ENCODE peak calls at places on chromosome 5, in four cellular contexts. One of them, this sample, is unnamed.

GRCh38 chr5:132608107-132608506 is 49.9 kb upstream of the IL13 start:
- DNase-seq in GM12878: no peak
- DNase-seq in SK-N-SH: peak
- DNase-seq in HepG2: no peak
- DNase-seq in this sample: no peak

GRCh38 chr5:68314465-68314864 is 98.9 kb downstream of the PIK3R1 start:
- DNase-seq in GM12878: no peak
- DNase-seq in SK-N-SH: no peak
- DNase-seq in HepG2: no peak
- DNase-seq in this sample: no peak

GRCh38 chr5:170945275-170945674 is 83.5 kb downstream of the RANBP17 start:
- DNase-seq in GM12878: no peak
- DNase-seq in SK-N-SH: no peak
- DNase-seq in HepG2: no peak
- DNase-seq in this sample: no peak

GRCh38 chr5:42740920-42741319 is 15.7 kb upstream of the CCDC152 start:
- DNase-seq in GM12878: no peak
- DNase-seq in SK-N-SH: no peak
- DNase-seq in HepG2: no peak
- DNase-seq in this sample: no peak

GRCh38 chr5:108686676-108687075 is 61.0 kb upstream of the FER start:
- DNase-seq in GM12878: no peak
- DNase-seq in SK-N-SH: no peak
- DNase-seq in HepG2: no peak
- DNase-seq in this sample: no peak

GRCh38 chr5:62206150-62206829 is 99.7 kb upstream of the KIF2A start:
- DNase-seq in GM12878: no peak
- DNase-seq in SK-N-SH: peak
- DNase-seq in HepG2: peak
- DNase-seq in this sample: peak

GRCh38 chr5:35777358-35778087 is 79.2 kb upstream of the IL7R start:
- DNase-seq in GM12878: no peak
- DNase-seq in SK-N-SH: peak
- DNase-seq in HepG2: peak
- DNase-seq in this sample: peak

GRCh38 chr5:3310551-3311340 is 284.9 kb upstream of the IRX1 start:
- DNase-seq in GM12878: no peak
- DNase-seq in SK-N-SH: no peak
- DNase-seq in HepG2: peak
- DNase-seq in this sample: no peak

GRCh38 chr5:86866036-86866435 is 248.3 kb downstream of the COX7C start:
- DNase-seq in GM12878: no peak
- DNase-seq in SK-N-SH: no peak
- DNase-seq in HepG2: no peak
- DNase-seq in this sample: no peak

GRCh38 chr5:79318935-79319614 is 83.1 kb downstream of the JMY start:
- DNase-seq in GM12878: no peak
- DNase-seq in SK-N-SH: no peak
- DNase-seq in HepG2: no peak
- DNase-seq in this sample: peak

GRCh38 chr5:10788358-10788757 is 27.3 kb upstream of the DAP start:
- DNase-seq in GM12878: no peak
- DNase-seq in SK-N-SH: no peak
- DNase-seq in HepG2: no peak
- DNase-seq in this sample: no peak

GRCh38 chr5:109102291-109102690 is 307.5 kb downstream of the PJA2 start:
- DNase-seq in GM12878: no peak
- DNase-seq in SK-N-SH: no peak
- DNase-seq in HepG2: no peak
- DNase-seq in this sample: no peak

GRCh38 chr5:113336975-113337374 is 97.8 kb downstream of the TSSK1B start:
- DNase-seq in GM12878: no peak
- DNase-seq in SK-N-SH: peak
- DNase-seq in HepG2: peak
- DNase-seq in this sample: peak

GRCh38 chr5:76926329-76927105 is 26.3 kb upstream of the CRHBP start:
- DNase-seq in GM12878: no peak
- DNase-seq in SK-N-SH: no peak
- DNase-seq in HepG2: no peak
- DNase-seq in this sample: no peak

GRCh38 chr5:124064956-124065355 is 553.0 kb downstream of the CSNK1G3 start:
- DNase-seq in GM12878: no peak
- DNase-seq in SK-N-SH: no peak
- DNase-seq in HepG2: no peak
- DNase-seq in this sample: no peak

GRCh38 chr5:107217721-107218130 is 453.0 kb downstream of the EFNA5 start:
- DNase-seq in GM12878: no peak
- DNase-seq in SK-N-SH: no peak
- DNase-seq in HepG2: no peak
- DNase-seq in this sample: no peak

GRCh38 chr5:107216587-107216986 is 454.1 kb downstream of the EFNA5 start:
- DNase-seq in GM12878: no peak
- DNase-seq in SK-N-SH: no peak
- DNase-seq in HepG2: no peak
- DNase-seq in this sample: no peak

GRCh38 chr5:107208867-107209266 is 461.9 kb downstream of the EFNA5 start:
- DNase-seq in GM12878: no peak
- DNase-seq in SK-N-SH: no peak
- DNase-seq in HepG2: no peak
- DNase-seq in this sample: no peak

GRCh38 chr5:107215581-107215980 is 455.2 kb downstream of the EFNA5 start:
- DNase-seq in GM12878: no peak
- DNase-seq in SK-N-SH: no peak
- DNase-seq in HepG2: no peak
- DNase-seq in this sample: no peak

DNA sequence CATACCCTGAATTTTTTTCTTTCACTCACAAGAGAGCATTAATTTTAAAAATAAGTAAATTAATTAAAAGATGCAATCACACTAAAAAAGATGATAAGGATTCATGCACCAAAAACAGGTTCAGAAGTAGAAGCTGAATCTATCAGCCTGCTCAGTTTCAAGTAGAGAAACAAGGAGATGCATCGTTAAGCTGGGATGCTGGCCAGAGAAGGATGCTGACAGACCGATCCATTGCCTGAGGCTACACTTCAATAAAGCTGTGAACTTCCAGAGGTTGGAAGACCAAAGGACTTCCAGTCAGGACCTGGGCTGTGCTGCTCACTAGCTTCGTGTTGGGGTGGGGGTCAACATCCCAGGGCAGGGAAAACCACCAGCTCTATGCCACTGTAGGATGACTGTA is 457.7 kb downstream of the EFNA5 start:
- DNase-seq in GM12878: no peak
- DNase-seq in SK-N-SH: peak
- DNase-seq in HepG2: no peak
- DNase-seq in this sample: no peak
- TF ChIP-seq PBX3 in GM12878: no peak
- TF ChIP-seq PBX3 in SK-N-SH: no peak
- TF ChIP-seq PBX3 in HepG2: no peak
- TF ChIP-seq PBX3 in this sample: no peak

GRCh38 chr5:32909207-32909606 is 198.1 kb downstream of the NPR3 start:
- DNase-seq in GM12878: no peak
- DNase-seq in SK-N-SH: no peak
- DNase-seq in HepG2: no peak
- DNase-seq in this sample: no peak
- TF ChIP-seq PBX3 in GM12878: no peak
- TF ChIP-seq PBX3 in SK-N-SH: peak
- TF ChIP-seq PBX3 in HepG2: no peak
- TF ChIP-seq PBX3 in this sample: no peak

DNA sequence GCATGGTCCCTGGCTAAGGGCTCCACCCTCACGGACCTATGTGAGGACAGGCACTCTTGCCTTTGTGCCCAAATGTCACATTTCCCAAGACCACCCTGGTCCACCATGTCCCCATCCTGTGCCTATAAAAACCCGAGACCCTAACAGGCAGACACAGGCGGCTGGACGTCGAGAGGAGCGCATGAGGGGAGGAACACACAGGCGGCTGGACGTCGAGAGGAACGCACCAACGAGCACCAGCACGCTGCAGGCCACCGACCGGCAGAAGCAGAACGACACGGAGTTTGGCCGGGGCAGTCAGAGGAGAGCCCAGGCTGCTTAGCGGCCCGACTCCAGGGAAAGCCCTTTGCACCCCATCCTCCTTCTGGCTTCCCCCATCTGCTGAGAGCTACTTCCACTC is 119.9 kb downstream of the ADAMTS2 start:
- DNase-seq in GM12878: no peak
- DNase-seq in SK-N-SH: no peak
- DNase-seq in HepG2: no peak
- DNase-seq in this sample: no peak
- TF ChIP-seq PBX3 in GM12878: no peak
- TF ChIP-seq PBX3 in SK-N-SH: no peak
- TF ChIP-seq PBX3 in HepG2: no peak
- TF ChIP-seq PBX3 in this sample: no peak

DNA sequence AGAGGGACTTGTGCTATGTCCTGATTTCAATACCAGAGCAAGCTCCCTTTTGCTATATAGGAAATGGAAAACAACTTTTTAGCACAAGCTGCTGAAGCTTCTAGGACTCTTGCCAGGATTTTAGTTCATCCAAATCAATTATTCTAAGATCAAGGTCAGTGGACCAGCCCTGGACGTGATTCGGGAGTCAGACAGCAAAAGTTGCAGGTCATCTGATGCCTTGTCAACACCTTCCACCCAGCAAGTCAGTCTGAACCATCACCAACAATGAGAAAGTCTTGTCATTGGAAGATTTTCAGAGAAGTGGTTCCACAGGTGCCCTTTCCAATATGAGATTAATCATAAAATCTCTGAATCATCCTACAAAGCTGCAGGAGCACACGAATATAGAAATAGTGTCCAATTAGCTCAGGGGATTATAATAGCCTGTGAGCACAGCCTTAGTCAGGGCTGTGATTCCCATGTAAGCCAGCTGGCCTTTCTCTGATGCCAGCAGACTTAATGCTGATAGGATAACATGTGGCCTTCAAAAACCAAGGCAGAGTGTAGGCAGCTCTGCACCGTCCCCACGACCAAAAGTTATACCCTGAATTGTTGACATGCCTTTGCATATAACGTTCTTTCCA is 445.0 kb upstream of the TRPC7 start:
- DNase-seq in GM12878: no peak
- DNase-seq in SK-N-SH: no peak
- DNase-seq in HepG2: no peak
- DNase-seq in this sample: no peak
- TF ChIP-seq PBX3 in GM12878: no peak
- TF ChIP-seq PBX3 in SK-N-SH: peak
- TF ChIP-seq PBX3 in HepG2: no peak
- TF ChIP-seq PBX3 in this sample: no peak

GRCh38 chr5:1009359-1010180 is 968 bp downstream of the NKD2 start:
- DNase-seq in GM12878: no peak
- DNase-seq in SK-N-SH: no peak
- DNase-seq in HepG2: no peak
- DNase-seq in this sample: no peak

GRCh38 chr5:1008451-1009358 is at the start of gene NKD2:
- DNase-seq in GM12878: no peak
- DNase-seq in SK-N-SH: peak
- DNase-seq in HepG2: no peak
- DNase-seq in this sample: peak

GRCh38 chr5:1007221-1007680 is 1.4 kb upstream of the NKD2 start:
- DNase-seq in GM12878: no peak
- DNase-seq in SK-N-SH: no peak
- DNase-seq in HepG2: no peak
- DNase-seq in this sample: no peak

GRCh38 chr5:1006656-1007071 is 1.9 kb upstream of the NKD2 start:
- DNase-seq in GM12878: no peak
- DNase-seq in SK-N-SH: no peak
- DNase-seq in HepG2: no peak
- DNase-seq in this sample: no peak

GRCh38 chr5:1007681-1008450 is 736 bp upstream of the NKD2 start:
- DNase-seq in GM12878: no peak
- DNase-seq in SK-N-SH: no peak
- DNase-seq in HepG2: no peak
- DNase-seq in this sample: no peak
- TF ChIP-seq PBX3 in GM12878: no peak
- TF ChIP-seq PBX3 in SK-N-SH: no peak
- TF ChIP-seq PBX3 in HepG2: no peak
- TF ChIP-seq PBX3 in this sample: no peak

DNA sequence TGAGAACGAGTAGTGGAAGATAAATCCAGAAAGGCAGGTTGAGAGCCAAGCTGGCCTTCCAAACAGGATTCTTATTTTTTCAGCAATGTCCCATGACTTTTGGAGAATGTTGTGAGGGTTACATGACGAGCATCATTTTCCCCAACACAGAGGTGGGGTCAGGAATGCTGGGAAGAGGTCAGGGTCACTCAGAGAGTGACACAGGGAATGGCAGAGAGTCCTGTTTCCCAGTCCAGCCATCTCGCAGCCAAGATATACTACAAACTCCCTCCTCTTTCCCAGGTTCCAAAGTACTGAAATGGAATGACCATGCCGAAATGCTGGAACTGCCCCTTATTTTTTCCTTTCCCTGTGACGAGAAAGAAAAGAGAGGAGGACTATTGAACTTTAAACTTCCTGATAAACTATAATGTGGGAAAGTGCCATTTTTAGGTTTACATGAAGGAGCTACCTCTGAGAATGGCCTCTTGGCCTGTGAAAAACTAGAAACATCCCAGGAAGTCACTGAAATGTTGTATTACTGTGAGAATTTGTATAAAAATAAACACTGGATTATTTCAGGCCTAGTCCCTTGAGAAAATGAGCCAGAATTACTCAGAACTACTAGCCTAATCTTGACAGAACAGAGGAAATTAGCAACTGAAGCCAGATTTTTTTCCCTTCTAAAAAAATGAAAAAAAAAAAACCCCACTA is 420.4 kb downstream of the CETN3 start:
- DNase-seq in GM12878: no peak
- DNase-seq in SK-N-SH: no peak
- DNase-seq in HepG2: no peak
- DNase-seq in this sample: no peak
- TF ChIP-seq PBX3 in GM12878: no peak
- TF ChIP-seq PBX3 in SK-N-SH: no peak
- TF ChIP-seq PBX3 in HepG2: no peak
- TF ChIP-seq PBX3 in this sample: no peak

GRCh38 chr5:120449501-120449900 is 14.6 kb upstream of the PRR16 start:
- DNase-seq in GM12878: no peak
- DNase-seq in SK-N-SH: no peak
- DNase-seq in HepG2: no peak
- DNase-seq in this sample: no peak
- TF ChIP-seq PBX3 in GM12878: no peak
- TF ChIP-seq PBX3 in SK-N-SH: peak
- TF ChIP-seq PBX3 in HepG2: no peak
- TF ChIP-seq PBX3 in this sample: no peak

DNA sequence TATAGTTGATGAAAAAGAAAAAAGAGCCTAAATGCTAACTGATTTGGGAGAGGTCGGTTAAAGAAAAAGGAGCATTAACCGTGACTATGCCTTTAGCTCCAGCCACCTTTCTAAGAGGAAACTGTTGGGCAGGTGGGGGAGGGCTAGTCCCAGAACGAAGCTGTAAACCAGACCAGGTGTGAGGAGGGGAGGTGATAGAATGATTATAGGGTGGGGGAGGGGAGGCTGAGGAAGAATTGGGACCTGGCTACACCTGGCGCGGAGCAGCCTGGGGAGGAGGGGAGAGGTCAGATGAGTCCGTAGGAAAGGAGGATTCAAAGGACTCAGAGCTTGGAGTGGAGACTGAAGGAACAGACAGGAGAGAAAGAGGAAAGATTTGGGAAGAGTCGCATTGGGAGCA is 73.4 kb downstream of the PHAX start:
- DNase-seq in GM12878: no peak
- DNase-seq in SK-N-SH: no peak
- DNase-seq in HepG2: no peak
- DNase-seq in this sample: no peak
- TF ChIP-seq PBX3 in GM12878: no peak
- TF ChIP-seq PBX3 in SK-N-SH: no peak
- TF ChIP-seq PBX3 in HepG2: no peak
- TF ChIP-seq PBX3 in this sample: no peak